ENCODE peak calls at places on chromosomes 12 and 14, in four cellular contexts. D, P, L and O are unnamed samples.
A peak's percentile ranks its signal among the peaks of the same experiment; 100 is the strongest.

GRCh38 chr12:89863332-89863938 is 154.8 kb upstream of the ATP2B1 start:
- DNase-seq in L (no peak), P (no peak), D (no peak), O (no peak)

GRCh38 chr12:92987846-92988621 is 58.9 kb upstream of the EEA1 start:
- DNase-seq in P (peak; percentile 13), D (peak; percentile 44), L (no peak), O (no peak)

GRCh38 chr12:46702581-46703344 is 123.0 kb downstream of the SLC38A4 start:
- DNase-seq in L (no peak), D (peak; percentile 63), P (no peak), O (no peak)

GRCh38 chr12:56723352-56723751 is 1.7 kb downstream of the NACA start:
- DNase-seq in D (no peak), L (no peak), P (no peak), O (no peak)

GRCh38 chr12:94010307-94010706 is 138.1 kb upstream of the PLXNC1 start:
- DNase-seq in P (peak; percentile 78), L (no peak), D (no peak), O (no peak)

GRCh38 chr12:70227911-70228310 is 15.3 kb upstream of the CNOT2 start:
- DNase-seq in L (no peak), P (no peak), D (no peak), O (no peak)

GRCh38 chr12:6765634-6766581 is at the start of gene PTMS:
- DNase-seq in D (peak; percentile 85), L (peak; percentile 69), P (peak; percentile 96), O (peak; percentile 85)

GRCh38 chr12:70254225-70254624 is 11.0 kb downstream of the CNOT2 start:
- DNase-seq in P (no peak), D (no peak), L (no peak), O (no peak)

GRCh38 chr14:105257464-105257863 is 9.1 kb downstream of the BTBD6 start:
- DNase-seq in D (no peak), P (no peak), L (no peak), O (no peak)

GRCh38 chr12:1881936-1882335 is 36.5 kb downstream of the CACNA2D4 start:
- DNase-seq in P (no peak), L (no peak), D (no peak), O (no peak)

GRCh38 chr12:58629376-58629775 is 290.9 kb downstream of the LRIG3 start:
- DNase-seq in L (no peak), P (no peak), D (no peak), O (no peak)

GRCh38 chr12:127596881-127597280 is 670.1 kb upstream of the TMEM132C start:
- DNase-seq in D (no peak), P (no peak), L (no peak), O (no peak)

GRCh38 chr14:69004731-69005431 is 25.8 kb upstream of the ACTN1 start:
- DNase-seq in L (no peak), P (no peak), D (no peak), O (no peak)

GRCh38 chr12:95200128-95200973 is 16.9 kb downstream of the FGD6 start:
- DNase-seq in L (no peak), P (no peak), D (no peak), O (no peak)

GRCh38 chr12:24226745-24227350 is 277.4 kb upstream of the SOX5 start:
- DNase-seq in L (peak; percentile 69), P (no peak), D (peak; percentile 52), O (no peak)

GRCh38 chr12:82682326-82682725 is 4.4 kb upstream of the TMTC2 start:
- DNase-seq in D (no peak), L (no peak), P (no peak), O (no peak)